ENCODE peak calls at places on chromosomes 13 and 19, in five cellular contexts. One of them, this sample, is unnamed.

GRCh38 chr13:20351279-20352022 is 119.3 kb upstream of the GJB6 start:
- DNase-seq in A549: no peak
- DNase-seq in neural crest cell: no peak
- DNase-seq in activated naive CD8-positive, alpha-beta T cell treated with anti-CD3 and anti-CD28 coated beads, Interleukin-2, amount 50 U/mL, for 24 hours: no peak
- DNase-seq in GM04503: peak
- DNase-seq in this sample: no peak

GRCh38 chr13:42259515-42259914 is 12.4 kb upstream of the AKAP11 start:
- DNase-seq in activated naive CD8-positive, alpha-beta T cell treated with anti-CD3 and anti-CD28 coated beads, Interleukin-2, amount 50 U/mL, for 24 hours: no peak
- DNase-seq in A549: no peak
- DNase-seq in GM04503: no peak
- DNase-seq in neural crest cell: no peak
- DNase-seq in this sample: no peak

GRCh38 chr13:31945202-31945978 is 86.2 kb upstream of the FRY start:
- DNase-seq in neural crest cell: no peak
- DNase-seq in GM04503: peak
- DNase-seq in A549: peak
- DNase-seq in activated naive CD8-positive, alpha-beta T cell treated with anti-CD3 and anti-CD28 coated beads, Interleukin-2, amount 50 U/mL, for 24 hours: no peak
- DNase-seq in this sample: no peak

GRCh38 chr13:96551540-96551939 is 442.7 kb downstream of the OXGR1 start:
- DNase-seq in neural crest cell: no peak
- DNase-seq in activated naive CD8-positive, alpha-beta T cell treated with anti-CD3 and anti-CD28 coated beads, Interleukin-2, amount 50 U/mL, for 24 hours: no peak
- DNase-seq in A549: no peak
- DNase-seq in GM04503: no peak
- DNase-seq in this sample: no peak

GRCh38 chr19:49889038-49889686 is 7.5 kb downstream of the IL4I1 start:
- DNase-seq in neural crest cell: no peak
- DNase-seq in A549: no peak
- DNase-seq in GM04503: no peak
- DNase-seq in activated naive CD8-positive, alpha-beta T cell treated with anti-CD3 and anti-CD28 coated beads, Interleukin-2, amount 50 U/mL, for 24 hours: no peak
- DNase-seq in this sample: no peak

GRCh38 chr13:107650081-107650701 is 565.1 kb downstream of the LIG4 start:
- DNase-seq in A549: peak
- DNase-seq in activated naive CD8-positive, alpha-beta T cell treated with anti-CD3 and anti-CD28 coated beads, Interleukin-2, amount 50 U/mL, for 24 hours: peak
- DNase-seq in neural crest cell: peak
- DNase-seq in GM04503: no peak
- DNase-seq in this sample: no peak

GRCh38 chr13:30787747-30788535 is 52.6 kb downstream of the ALOX5AP start:
- DNase-seq in activated naive CD8-positive, alpha-beta T cell treated with anti-CD3 and anti-CD28 coated beads, Interleukin-2, amount 50 U/mL, for 24 hours: no peak
- DNase-seq in neural crest cell: no peak
- DNase-seq in GM04503: no peak
- DNase-seq in A549: no peak
- DNase-seq in this sample: no peak

GRCh38 chr13:106291006-106291405 is 244.5 kb downstream of the EFNB2 start:
- DNase-seq in GM04503: peak
- DNase-seq in neural crest cell: no peak
- DNase-seq in A549: no peak
- DNase-seq in activated naive CD8-positive, alpha-beta T cell treated with anti-CD3 and anti-CD28 coated beads, Interleukin-2, amount 50 U/mL, for 24 hours: no peak
- DNase-seq in this sample: peak

GRCh38 chr13:84455143-84455905 is 573.0 kb upstream of the SLITRK1 start:
- DNase-seq in GM04503: no peak
- DNase-seq in A549: no peak
- DNase-seq in activated naive CD8-positive, alpha-beta T cell treated with anti-CD3 and anti-CD28 coated beads, Interleukin-2, amount 50 U/mL, for 24 hours: no peak
- DNase-seq in neural crest cell: no peak
- DNase-seq in this sample: no peak

GRCh38 chr19:2391118-2391725 is 31.2 kb downstream of the TMPRSS9 start:
- DNase-seq in activated naive CD8-positive, alpha-beta T cell treated with anti-CD3 and anti-CD28 coated beads, Interleukin-2, amount 50 U/mL, for 24 hours: peak
- DNase-seq in neural crest cell: no peak
- DNase-seq in A549: peak
- DNase-seq in GM04503: peak
- DNase-seq in this sample: peak

GRCh38 chr19:47618771-47619170 is 9.8 kb downstream of the BICRA start:
- DNase-seq in neural crest cell: no peak
- DNase-seq in GM04503: no peak
- DNase-seq in activated naive CD8-positive, alpha-beta T cell treated with anti-CD3 and anti-CD28 coated beads, Interleukin-2, amount 50 U/mL, for 24 hours: no peak
- DNase-seq in A549: no peak
- DNase-seq in this sample: no peak

GRCh38 chr13:32265726-32266125 is 49.4 kb downstream of the ZAR1L start:
- DNase-seq in A549: no peak
- DNase-seq in GM04503: no peak
- DNase-seq in neural crest cell: no peak
- DNase-seq in activated naive CD8-positive, alpha-beta T cell treated with anti-CD3 and anti-CD28 coated beads, Interleukin-2, amount 50 U/mL, for 24 hours: no peak
- DNase-seq in this sample: no peak

GRCh38 chr19:19338082-19338481 is 17.5 kb downstream of the MAU2 start:
- DNase-seq in GM04503: no peak
- DNase-seq in activated naive CD8-positive, alpha-beta T cell treated with anti-CD3 and anti-CD28 coated beads, Interleukin-2, amount 50 U/mL, for 24 hours: no peak
- DNase-seq in neural crest cell: no peak
- DNase-seq in A549: no peak
- DNase-seq in this sample: no peak

GRCh38 chr19:46471116-46471733 is at the start of gene PNMA8A:
- DNase-seq in GM04503: no peak
- DNase-seq in activated naive CD8-positive, alpha-beta T cell treated with anti-CD3 and anti-CD28 coated beads, Interleukin-2, amount 50 U/mL, for 24 hours: peak
- DNase-seq in neural crest cell: peak
- DNase-seq in A549: peak
- DNase-seq in this sample: no peak

GRCh38 chr13:109897988-109898623 is 111.7 kb upstream of the IRS2 start:
- DNase-seq in A549: no peak
- DNase-seq in GM04503: no peak
- DNase-seq in neural crest cell: no peak
- DNase-seq in activated naive CD8-positive, alpha-beta T cell treated with anti-CD3 and anti-CD28 coated beads, Interleukin-2, amount 50 U/mL, for 24 hours: no peak
- DNase-seq in this sample: no peak

GRCh38 chr13:100530645-100531044 is 57.9 kb downstream of the GGACT start:
- DNase-seq in A549: no peak
- DNase-seq in neural crest cell: no peak
- DNase-seq in activated naive CD8-positive, alpha-beta T cell treated with anti-CD3 and anti-CD28 coated beads, Interleukin-2, amount 50 U/mL, for 24 hours: no peak
- DNase-seq in GM04503: no peak
- DNase-seq in this sample: no peak